ENCODE peak calls at places on chromosomes 3 and 15, in seven cellular contexts. P is T-helper 17 cell; V is activated CD4-positive, CD25-positive, alpha-beta regulatory T cell treated with anti-CD3 and anti-CD28 coated beads, Interleukin-2, amount 50 U/mL, for 24 hours; A is pancreas; H is heart right ventricle; I is sciatic nerve; S is gastrocnemius medialis. U is an unnamed sample.

GRCh38 chr3:110343376-110343775 is 728.2 kb upstream of the NECTIN3 start:
- ATAC-seq in P (no peak), V (no peak), A (no peak), H (no peak), I (no peak), S (no peak), U (no peak)

GRCh38 chr3:14862303-14862660 is 43.5 kb downstream of the FGD5 start:
- ATAC-seq in P (no peak), V (no peak), A (no peak), H (no peak), I (no peak), S (no peak), U (no peak)

GRCh38 chr3:71010731-71011455 is 572.6 kb downstream of the FOXP1 start:
- ATAC-seq in P (peak), V (peak), A (no peak), H (no peak), I (no peak), S (no peak), U (no peak)

GRCh38 chr15:101128696-101129095 is 123.2 kb downstream of the CHSY1 start:
- ATAC-seq in P (no peak), V (no peak), A (no peak), H (no peak), I (no peak), S (no peak), U (no peak)

GRCh38 chr15:31387483-31388118 is 61.0 kb downstream of the KLF13 start:
- ATAC-seq in P (peak), V (peak), A (peak), H (peak), I (no peak), S (peak), U (no peak)

GRCh38 chr3:141763088-141763750 is at the start of gene GRK7:
- ATAC-seq in P (no peak), V (no peak), A (no peak), H (no peak), I (no peak), S (no peak), U (no peak)

GRCh38 chr3:42128526-42128925 is 37.4 kb downstream of the TRAK1 start:
- ATAC-seq in P (no peak), V (no peak), A (no peak), H (no peak), I (no peak), S (no peak), U (no peak)

GRCh38 chr3:138493804-138494606 is 59.6 kb downstream of the ESYT3 start:
- ATAC-seq in P (no peak), V (no peak), A (no peak), H (peak), I (no peak), S (peak), U (no peak)

GRCh38 chr3:188352196-188352927 is 198.4 kb downstream of the LPP start:
- ATAC-seq in P (no peak), V (no peak), A (peak), H (peak), I (no peak), S (peak), U (no peak)

GRCh38 chr15:68213991-68214837 is 9.1 kb upstream of the CALML4 start:
- ATAC-seq in P (no peak), V (no peak), A (no peak), H (no peak), I (no peak), S (no peak), U (no peak)